ENCODE peak calls at places on chromosomes 13 and 19, in eight cellular contexts. L is iPS-NIHi11, Y is frontal cortex, E is progenitor cell of endocrine pancreas, H is left colon, V is germinal center, G is ascending aorta, J is hepatocyte. P is an unnamed sample.

GRCh38 chr13:26343816-26344215 is 89.9 kb downstream of the CDK8 start:
- DNase-seq in J (no peak), L (no peak), Y (no peak), H (no peak), E (no peak), G (no peak), V (no peak), P (peak; percentile 16)

GRCh38 chr19:28290963-28291657 is 921.8 kb downstream of the UQCRFS1 start:
- DNase-seq in J (no peak), Y (no peak), G (no peak), V (no peak), E (no peak), H (no peak), L (peak; percentile 46), P (no peak)

GRCh38 chr13:87661471-87661870 is 9.7 kb upstream of the SLITRK5 start:
- DNase-seq in J (no peak), Y (no peak), E (no peak), G (no peak), L (no peak), H (no peak), V (no peak), P (no peak)

GRCh38 chr13:85509512-85509911 is 289.7 kb downstream of the SLITRK6 start:
- DNase-seq in Y (no peak), J (no peak), H (no peak), G (no peak), V (no peak), E (no peak), L (no peak), P (no peak)

GRCh38 chr13:31930901-31931522 is 100.6 kb upstream of the FRY start:
- DNase-seq in J (peak; percentile 14), E (no peak), G (no peak), H (no peak), Y (no peak), L (no peak), V (no peak), P (peak; percentile 57)

GRCh38 chr19:19599190-19599535 is 19.3 kb downstream of the PBX4 start:
- DNase-seq in G (no peak), V (no peak), E (no peak), H (no peak), Y (no peak), L (no peak), J (no peak), P (no peak)

GRCh38 chr19:44626067-44626624 is 12.8 kb downstream of the IGSF23 start:
- DNase-seq in H (no peak), G (no peak), E (no peak), L (peak; percentile 46), J (peak; percentile 55), V (no peak), Y (no peak), P (no peak)

GRCh38 chr19:53659292-53659691 is 27.5 kb downstream of the DPRX start:
- DNase-seq in L (peak; percentile 74), V (no peak), E (peak; percentile 18), H (no peak), J (peak; percentile 88), Y (no peak), G (no peak), P (peak; percentile 66)

GRCh38 chr13:28531195-28531955 is 36.4 kb upstream of the FLT1 start:
- DNase-seq in V (no peak), J (peak; percentile 44), H (no peak), L (peak; percentile 68), E (no peak), Y (peak; percentile 38), G (peak; percentile 70), P (peak; percentile 60)

GRCh38 chr13:22940736-22941135 is 240.0 kb upstream of the SGCG start:
- DNase-seq in V (no peak), L (no peak), G (no peak), H (no peak), J (no peak), E (no peak), Y (no peak), P (no peak)

GRCh38 chr13:39684531-39685137 is 29.2 kb downstream of the COG6 start:
- DNase-seq in G (no peak), J (peak; percentile 69), E (no peak), Y (no peak), L (peak; percentile 11), V (peak; percentile 31), H (no peak), P (peak; percentile 55)

GRCh38 chr19:16252459-16253205 is 54.9 kb downstream of the AP1M1 start:
- DNase-seq in Y (no peak), E (no peak), L (no peak), G (no peak), H (peak; percentile 46), J (no peak), V (no peak), P (peak; percentile 27)

GRCh38 chr13:97028441-97029299 is 34.4 kb upstream of the OXGR1 start:
- DNase-seq in G (peak; percentile 84), V (peak; percentile 57), H (no peak), E (peak; percentile 38), J (peak; percentile 74), Y (peak; percentile 24), L (peak; percentile 68), P (peak; percentile 61)

GRCh38 chr19:2461751-2462634 is 5.2 kb upstream of the LMNB2 start:
- DNase-seq in Y (peak; percentile 65), V (peak; percentile 69), E (no peak), H (peak; percentile 44), J (peak; percentile 61), L (peak; percentile 82), G (no peak), P (no peak)

GRCh38 chr13:74115138-74115537 is 19.1 kb downstream of the KLF12 start:
- DNase-seq in E (no peak), J (no peak), G (no peak), V (no peak), H (no peak), Y (no peak), L (no peak), P (no peak)

GRCh38 chr13:35923347-35923746 is 207.8 kb downstream of the DCLK1 start:
- DNase-seq in V (no peak), Y (no peak), J (no peak), G (no peak), E (no peak), L (no peak), H (no peak), P (no peak)